ENCODE peak calls at places on chromosomes 3 and 15, in seven cellular contexts. One of them, this sample, is unnamed.

GRCh38 chr3:31354373-31354772 is 178.4 kb upstream of the STT3B start:
- DNase-seq in NCI-H1105 treated with DMSO at 0.1 percent for 48 hours: no peak
- DNase-seq in HTR-8/SVneo: no peak
- DNase-seq in activated T-helper 1 cell treated with Interleukin-2 at 50 U/mL for 16 hours: no peak
- DNase-seq in posterior cingulate gyrus: no peak
- DNase-seq in amniotic stem cell: no peak
- DNase-seq in psoas muscle: no peak
- DNase-seq in this sample: no peak

GRCh38 chr15:34753236-34753894 is 1.4 kb downstream of the GJD2 start:
- DNase-seq in NCI-H1105 treated with DMSO at 0.1 percent for 48 hours: no peak
- DNase-seq in activated T-helper 1 cell treated with Interleukin-2 at 50 U/mL for 16 hours: no peak
- DNase-seq in posterior cingulate gyrus: no peak
- DNase-seq in HTR-8/SVneo: peak
- DNase-seq in psoas muscle: no peak
- DNase-seq in amniotic stem cell: peak
- DNase-seq in this sample: peak

GRCh38 chr3:48142316-48142870 is 45.8 kb downstream of the CDC25A start:
- DNase-seq in activated T-helper 1 cell treated with Interleukin-2 at 50 U/mL for 16 hours: no peak
- DNase-seq in NCI-H1105 treated with DMSO at 0.1 percent for 48 hours: peak
- DNase-seq in amniotic stem cell: no peak
- DNase-seq in posterior cingulate gyrus: no peak
- DNase-seq in psoas muscle: no peak
- DNase-seq in HTR-8/SVneo: no peak
- DNase-seq in this sample: no peak

GRCh38 chr3:122403489-122403888 is 12.4 kb downstream of the WDR5B start:
- DNase-seq in amniotic stem cell: no peak
- DNase-seq in NCI-H1105 treated with DMSO at 0.1 percent for 48 hours: no peak
- DNase-seq in posterior cingulate gyrus: no peak
- DNase-seq in HTR-8/SVneo: no peak
- DNase-seq in psoas muscle: no peak
- DNase-seq in activated T-helper 1 cell treated with Interleukin-2 at 50 U/mL for 16 hours: no peak
- DNase-seq in this sample: no peak

GRCh38 chr3:9222049-9222448 is 27.4 kb downstream of the SRGAP3 start:
- DNase-seq in psoas muscle: no peak
- DNase-seq in NCI-H1105 treated with DMSO at 0.1 percent for 48 hours: no peak
- DNase-seq in posterior cingulate gyrus: no peak
- DNase-seq in HTR-8/SVneo: no peak
- DNase-seq in amniotic stem cell: no peak
- DNase-seq in activated T-helper 1 cell treated with Interleukin-2 at 50 U/mL for 16 hours: no peak
- DNase-seq in this sample: no peak

GRCh38 chr3:46868948-46869347 is 5.7 kb upstream of the MYL3 start:
- DNase-seq in HTR-8/SVneo: no peak
- DNase-seq in psoas muscle: no peak
- DNase-seq in NCI-H1105 treated with DMSO at 0.1 percent for 48 hours: no peak
- DNase-seq in activated T-helper 1 cell treated with Interleukin-2 at 50 U/mL for 16 hours: no peak
- DNase-seq in amniotic stem cell: no peak
- DNase-seq in posterior cingulate gyrus: no peak
- DNase-seq in this sample: no peak

GRCh38 chr3:28915711-28916481 is 365.0 kb upstream of the RBMS3 start:
- DNase-seq in activated T-helper 1 cell treated with Interleukin-2 at 50 U/mL for 16 hours: no peak
- DNase-seq in posterior cingulate gyrus: no peak
- DNase-seq in psoas muscle: no peak
- DNase-seq in HTR-8/SVneo: peak
- DNase-seq in NCI-H1105 treated with DMSO at 0.1 percent for 48 hours: no peak
- DNase-seq in amniotic stem cell: no peak
- DNase-seq in this sample: peak

GRCh38 chr3:10744098-10744465 is 71.9 kb upstream of the SLC6A11 start:
- DNase-seq in posterior cingulate gyrus: no peak
- DNase-seq in HTR-8/SVneo: peak
- DNase-seq in NCI-H1105 treated with DMSO at 0.1 percent for 48 hours: peak
- DNase-seq in psoas muscle: no peak
- DNase-seq in amniotic stem cell: no peak
- DNase-seq in activated T-helper 1 cell treated with Interleukin-2 at 50 U/mL for 16 hours: no peak
- DNase-seq in this sample: no peak